ENCODE peak calls at places on chromosome 6, in eight cellular contexts. R is left lung, S is heart right ventricle, V is A673, F is astrocyte of the cerebellum, J is nephron progenitor cell, Z is GM06990, B is osteocyte. X is an unnamed sample.

GRCh38 chr6:150698421-150698820 is 98.7 kb downstream of the PLEKHG1 start:
- DNase-seq in Z (no peak), J (no peak), S (no peak), R (no peak), F (no peak), B (no peak), V (no peak), X (no peak)

GRCh38 chr6:1670711-1671462 is 61.2 kb downstream of the FOXC1 start:
- DNase-seq in F (no peak), Z (no peak), V (no peak), S (no peak), J (no peak), R (no peak), B (no peak), X (no peak)

GRCh38 chr6:6866656-6867390 is 240.9 kb upstream of the RREB1 start:
- DNase-seq in R (no peak), S (no peak), J (no peak), B (no peak), Z (no peak), F (no peak), V (no peak), X (no peak)

GRCh38 chr6:57222684-57223077 is 574 bp upstream of the RAB23 start:
- DNase-seq in J (no peak), B (no peak), R (no peak), S (no peak), V (no peak), F (no peak), Z (no peak), X (no peak)

GRCh38 chr6:72042088-72042487 is 155.7 kb downstream of the RIMS1 start:
- DNase-seq in B (no peak), Z (no peak), V (peak), R (no peak), J (no peak), F (no peak), S (no peak), X (no peak)

GRCh38 chr6:39792501-39793450 is 600 bp downstream of the DAAM2 start:
- DNase-seq in B (no peak), R (no peak), J (peak), F (no peak), V (no peak), S (peak), Z (no peak), X (no peak)

GRCh38 chr6:35072051-35072697 is 69.0 kb downstream of the TCP11 start:
- DNase-seq in S (no peak), Z (no peak), J (no peak), F (no peak), B (no peak), V (no peak), R (no peak), X (no peak)

GRCh38 chr6:19860235-19860877 is 23.2 kb downstream of the ID4 start:
- DNase-seq in Z (no peak), F (no peak), R (no peak), J (no peak), B (no peak), V (no peak), S (no peak), X (no peak)

GRCh38 chr6:37761872-37762271 is 57.7 kb upstream of the ZFAND3 start:
- DNase-seq in R (no peak), B (no peak), S (no peak), V (no peak), J (no peak), Z (no peak), F (no peak), X (no peak)

GRCh38 chr6:13307508-13307995 is 20.8 kb downstream of the TBC1D7 start:
- DNase-seq in J (no peak), B (peak), R (peak), V (no peak), F (no peak), S (no peak), Z (no peak), X (peak)

GRCh38 chr6:53348436-53349208 is at the start of gene ELOVL5:
- DNase-seq in V (peak), Z (peak), B (peak), S (peak), R (peak), J (peak), F (peak), X (peak)

GRCh38 chr6:34011298-34011697 is 134.6 kb downstream of the GRM4 start:
- DNase-seq in S (no peak), R (no peak), J (peak), B (no peak), V (no peak), F (no peak), Z (no peak), X (peak)

GRCh38 chr6:91213229-91213901 is 626.5 kb upstream of the MAP3K7 start:
- DNase-seq in S (no peak), J (no peak), Z (no peak), F (no peak), V (no peak), B (no peak), R (no peak), X (no peak)

GRCh38 chr6:20260360-20260759 is 48.1 kb upstream of the MBOAT1 start:
- DNase-seq in B (no peak), S (no peak), V (no peak), R (no peak), J (no peak), F (no peak), Z (no peak), X (no peak)

GRCh38 chr6:82144007-82144851 is 103.3 kb downstream of the IBTK start:
- DNase-seq in S (no peak), F (peak), Z (no peak), B (no peak), R (no peak), J (no peak), V (peak), X (no peak)

GRCh38 chr6:79536615-79536968 is 638 bp downstream of the LCA5 start:
- DNase-seq in S (no peak), J (no peak), B (no peak), V (peak), Z (no peak), R (peak), F (no peak), X (no peak)

GRCh38 chr6:161048636-161049035 is 57.1 kb downstream of the MAP3K4 start:
- DNase-seq in F (peak), R (no peak), Z (no peak), B (no peak), V (peak), J (no peak), S (no peak), X (no peak)

GRCh38 chr6:151044465-151045441 is 179.3 kb downstream of the MTHFD1L start:
- DNase-seq in V (peak), S (peak), F (peak), J (peak), Z (no peak), B (peak), R (peak), X (no peak)

GRCh38 chr6:141744971-141745370 is 387.8 kb upstream of the GJE1 start:
- DNase-seq in J (no peak), F (peak), B (no peak), V (no peak), S (no peak), Z (no peak), R (no peak), X (no peak)

GRCh38 chr6:68625998-68626397 is 9.1 kb upstream of the ADGRB3 start:
- DNase-seq in R (no peak), J (no peak), F (no peak), Z (no peak), S (no peak), V (no peak), B (no peak), X (no peak)

GRCh38 chr6:7727951-7728854 is 2.3 kb downstream of the BMP6 start:
- DNase-seq in R (no peak), S (peak), B (no peak), Z (peak), V (peak), F (no peak), J (peak), X (no peak)

GRCh38 chr6:18034798-18035202 is 47.4 kb upstream of the KIF13A start:
- DNase-seq in S (no peak), V (peak), F (no peak), Z (no peak), B (peak), J (no peak), R (no peak), X (no peak)

GRCh38 chr6:43021270-43022047 is at the start of gene RRP36:
- DNase-seq in R (peak), J (peak), Z (peak), V (peak), S (peak), F (no peak), B (peak), X (no peak)

GRCh38 chr6:41373919-41374617 is 38.7 kb downstream of the NCR2 start:
- DNase-seq in B (peak), S (no peak), R (no peak), J (peak), V (no peak), F (no peak), Z (peak), X (no peak)

GRCh38 chr6:53811082-53811481 is 16.3 kb downstream of the LRRC1 start:
- DNase-seq in B (no peak), S (no peak), F (no peak), Z (peak), J (no peak), R (peak), V (no peak), X (no peak)

GRCh38 chr6:46325561-46326525 is 155.1 kb upstream of the ENPP5 start:
- DNase-seq in B (no peak), V (peak), R (peak), S (peak), F (peak), Z (peak), J (peak), X (no peak)

GRCh38 chr6:56953597-56954388 is 1.1 kb upstream of the BEND6 start:
- DNase-seq in B (no peak), Z (peak), S (no peak), V (peak), F (no peak), J (no peak), R (no peak), X (no peak)

GRCh38 chr6:133553652-133554051 is 312.5 kb downstream of the EYA4 start:
- DNase-seq in V (peak), S (no peak), B (no peak), J (peak), F (peak), Z (no peak), R (no peak), X (no peak)

GRCh38 chr6:32692019-32692418 is 25.6 kb upstream of the HLA-DQB1 start:
- DNase-seq in R (peak), V (peak), F (no peak), B (no peak), J (peak), S (no peak), Z (no peak), X (no peak)
- TF ChIP-seq CTCF in R (peak), V (peak), F (no peak), B (no peak), J (peak), S (peak), Z (peak), X (no peak)

GRCh38 chr6:163603395-163603794 is 188.9 kb downstream of the QKI start:
- DNase-seq in R (no peak), S (no peak), B (no peak), Z (no peak), V (no peak), J (no peak), F (no peak), X (no peak)

GRCh38 chr6:163602851-163603250 is 188.3 kb downstream of the QKI start:
- DNase-seq in J (no peak), B (no peak), V (no peak), R (no peak), S (no peak), F (no peak), Z (no peak), X (no peak)

GRCh38 chr6:163612200-163612599 is 197.7 kb downstream of the QKI start:
- DNase-seq in J (no peak), B (peak), V (no peak), S (no peak), F (no peak), Z (no peak), R (no peak), X (no peak)

GRCh38 chr6:163605388-163606097 is 191.0 kb downstream of the QKI start:
- DNase-seq in J (no peak), F (no peak), Z (no peak), B (no peak), S (no peak), V (no peak), R (no peak), X (no peak)

DNA sequence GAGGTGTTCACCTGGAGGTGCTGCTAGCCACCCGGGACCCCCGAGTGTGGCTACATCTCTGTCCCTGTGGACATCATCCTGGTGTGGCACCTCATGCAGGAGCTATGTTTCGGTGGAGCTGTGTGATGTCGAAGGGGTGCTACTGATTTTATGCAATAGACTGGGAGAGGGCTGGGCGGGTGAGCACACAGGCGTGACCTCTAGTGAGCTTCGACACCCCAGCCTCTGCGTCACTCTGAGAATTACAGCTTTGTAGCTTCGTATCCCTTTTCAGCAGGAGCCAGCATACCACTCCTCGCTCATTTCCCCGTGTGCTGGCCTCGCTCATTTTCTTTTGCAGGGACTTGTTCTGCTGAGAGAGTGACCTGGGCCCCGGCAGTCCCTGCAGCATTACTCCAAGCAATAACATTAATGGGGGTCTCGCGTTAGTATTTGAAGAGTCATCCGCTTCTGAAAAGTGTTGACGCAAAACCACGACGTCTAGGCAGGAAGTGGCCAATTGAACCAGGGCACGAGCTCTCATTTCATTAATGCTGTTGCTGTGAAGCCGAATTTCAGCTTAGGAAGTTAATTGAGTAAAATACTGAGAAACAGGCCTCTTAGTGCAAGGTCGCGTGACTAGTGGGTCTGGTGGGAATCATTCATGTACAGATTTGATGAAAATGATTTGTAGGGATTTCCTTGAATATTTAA is 193.7 kb downstream of the QKI start:
- DNase-seq in B (peak), R (no peak), F (no peak), V (no peak), S (no peak), J (peak), Z (no peak), X (no peak)
- TF ChIP-seq CTCF in B (no peak), R (no peak), F (no peak), V (no peak), S (no peak), J (no peak), Z (no peak), X (no peak)

DNA sequence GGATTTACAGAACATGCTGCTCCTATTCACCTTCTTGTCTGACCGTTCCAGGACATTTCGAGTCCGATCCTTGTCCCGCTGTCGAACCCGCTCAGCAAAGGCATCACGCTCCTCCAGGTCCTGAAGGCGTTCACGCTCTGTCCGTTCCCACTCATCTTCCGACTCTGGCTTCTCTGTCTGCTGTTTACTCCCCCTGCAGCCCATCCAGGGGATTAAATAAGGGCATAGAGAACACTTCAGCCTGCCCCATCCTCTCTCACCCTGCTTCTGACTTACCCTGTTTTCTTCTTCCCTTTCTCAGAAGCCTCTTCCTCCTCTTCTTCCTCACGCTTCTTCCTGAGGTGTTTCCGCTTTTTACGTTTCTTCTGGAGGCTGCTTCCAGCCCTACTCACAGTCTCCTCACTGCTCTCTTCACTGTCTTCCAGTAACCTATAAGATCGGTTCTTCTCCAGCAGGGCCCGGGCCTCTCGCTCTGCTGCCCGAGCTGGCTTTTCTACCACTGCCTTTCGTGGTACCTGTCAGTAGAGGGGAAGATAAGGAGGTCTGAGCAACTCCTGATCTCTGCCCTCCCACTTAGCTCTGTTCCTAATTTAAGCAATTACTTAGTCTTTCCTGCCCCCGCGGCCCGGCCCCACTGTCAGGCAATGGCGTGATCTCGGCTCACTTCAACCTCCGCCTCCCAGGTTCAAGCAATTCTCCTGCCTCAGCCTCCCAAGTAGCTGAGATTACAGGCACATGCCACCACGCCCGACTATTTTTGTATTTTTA is 1.9 kb downstream of the DHX16 start:
- DNase-seq in S (no peak), F (no peak), B (no peak), J (peak), Z (no peak), R (no peak), V (no peak), X (no peak)
- TF ChIP-seq CTCF in S (no peak), F (peak), B (peak), J (no peak), Z (no peak), R (no peak), V (peak), X (no peak)

GRCh38 chr6:98980814-98981213 is 33.1 kb upstream of the FBXL4 start:
- DNase-seq in B (no peak), Z (no peak), V (peak), F (no peak), R (no peak), J (no peak), S (no peak), X (no peak)
- TF ChIP-seq CTCF in B (no peak), Z (no peak), V (peak), F (no peak), R (no peak), J (no peak), S (no peak), X (no peak)

GRCh38 chr6:129675669-129676472 is 34.1 kb downstream of the ARHGAP18 start:
- DNase-seq in F (no peak), R (no peak), B (no peak), V (no peak), S (no peak), J (no peak), Z (no peak), X (no peak)

GRCh38 chr6:129679250-129679649 is 30.7 kb downstream of the ARHGAP18 start:
- DNase-seq in S (no peak), J (no peak), B (no peak), Z (no peak), F (no peak), R (no peak), V (no peak), X (no peak)

GRCh38 chr6:129679758-129680157 is 30.2 kb downstream of the ARHGAP18 start:
- DNase-seq in Z (no peak), J (no peak), B (no peak), V (peak), R (no peak), S (no peak), F (no peak), X (no peak)

GRCh38 chr6:129678463-129678862 is 31.5 kb downstream of the ARHGAP18 start:
- DNase-seq in S (no peak), V (no peak), B (no peak), R (no peak), Z (no peak), J (no peak), F (no peak), X (no peak)

GRCh38 chr6:129677634-129678325 is 32.2 kb downstream of the ARHGAP18 start:
- DNase-seq in B (no peak), J (no peak), R (no peak), S (no peak), F (no peak), V (no peak), Z (no peak), X (no peak)
- TF ChIP-seq CTCF in B (no peak), J (no peak), R (no peak), S (no peak), F (no peak), V (no peak), Z (no peak), X (no peak)

GRCh38 chr6:135265278-135265677 is 84.2 kb downstream of the MYB start:
- DNase-seq in B (peak), V (no peak), Z (no peak), S (no peak), F (no peak), J (no peak), R (no peak), X (no peak)
- TF ChIP-seq CTCF in B (no peak), V (no peak), Z (no peak), S (no peak), F (no peak), J (no peak), R (no peak), X (no peak)

X was measured in CD14-positive monocyte.